ENCODE peak calls at places on chromosomes 5 and 9, in four cellular contexts. One of them, this sample, is unnamed.
A peak's percentile ranks its signal among the peaks of the same experiment; 100 is the strongest.

GRCh38 chr5:17132444-17133083 is 84.9 kb upstream of the BASP1 start:
- DNase-seq in neural crest cell: no peak
- DNase-seq in PC-3: peak; percentile 88
- DNase-seq in hepatocyte: peak; percentile 41
- DNase-seq in this sample: no peak

GRCh38 chr9:95552814-95553546 is 36.2 kb upstream of the PTCH1 start:
- DNase-seq in neural crest cell: no peak
- DNase-seq in PC-3: no peak
- DNase-seq in hepatocyte: peak; percentile 68
- DNase-seq in this sample: no peak

GRCh38 chr5:157336423-157336744 is 70.5 kb downstream of the CYFIP2 start:
- DNase-seq in PC-3: no peak
- DNase-seq in neural crest cell: peak; percentile 34
- DNase-seq in hepatocyte: no peak
- DNase-seq in this sample: no peak

GRCh38 chr5:14869286-14870164 is 2.1 kb downstream of the ANKH start:
- DNase-seq in hepatocyte: no peak
- DNase-seq in neural crest cell: no peak
- DNase-seq in PC-3: peak; percentile 40
- DNase-seq in this sample: no peak

GRCh38 chr9:34318163-34318790 is 10.8 kb downstream of the KIF24 start:
- DNase-seq in PC-3: no peak
- DNase-seq in hepatocyte: no peak
- DNase-seq in neural crest cell: no peak
- DNase-seq in this sample: no peak

GRCh38 chr5:71873202-71873601 is 154.1 kb downstream of the CARTPT start:
- DNase-seq in PC-3: no peak
- DNase-seq in hepatocyte: no peak
- DNase-seq in neural crest cell: no peak
- DNase-seq in this sample: no peak

GRCh38 chr9:5582835-5583195 is 46.1 kb upstream of the RIC1 start:
- DNase-seq in hepatocyte: no peak
- DNase-seq in PC-3: no peak
- DNase-seq in neural crest cell: no peak
- DNase-seq in this sample: no peak

GRCh38 chr5:173329370-173330150 is 1.3 kb upstream of the STC2 start:
- DNase-seq in hepatocyte: peak; percentile 81
- DNase-seq in neural crest cell: peak; percentile 23
- DNase-seq in PC-3: peak; percentile 82
- DNase-seq in this sample: no peak

GRCh38 chr9:130461218-130461630 is 16.5 kb downstream of the ASS1 start:
- DNase-seq in neural crest cell: peak; percentile 90
- DNase-seq in hepatocyte: peak; percentile 79
- DNase-seq in PC-3: peak; percentile 60
- DNase-seq in this sample: no peak

GRCh38 chr9:108186996-108187395 is 668.8 kb downstream of the ACTL7B start:
- DNase-seq in neural crest cell: no peak
- DNase-seq in hepatocyte: no peak
- DNase-seq in PC-3: no peak
- DNase-seq in this sample: no peak

GRCh38 chr9:22117511-22118388 is 108.6 kb upstream of the CDKN2B start:
- DNase-seq in hepatocyte: peak; percentile 40
- DNase-seq in PC-3: peak; percentile 74
- DNase-seq in neural crest cell: no peak
- DNase-seq in this sample: no peak

GRCh38 chr5:136058031-136058971 is 29.5 kb downstream of the TGFBI start:
- DNase-seq in hepatocyte: peak; percentile 93
- DNase-seq in neural crest cell: no peak
- DNase-seq in PC-3: peak; percentile 83
- DNase-seq in this sample: no peak

GRCh38 chr5:108278285-108279240 is 103.3 kb downstream of the FBXL17 start:
- DNase-seq in hepatocyte: no peak
- DNase-seq in neural crest cell: no peak
- DNase-seq in PC-3: no peak
- DNase-seq in this sample: no peak

GRCh38 chr5:93107828-93108520 is 473.0 kb downstream of the NR2F1-AS1 start:
- DNase-seq in hepatocyte: no peak
- DNase-seq in PC-3: no peak
- DNase-seq in neural crest cell: no peak
- DNase-seq in this sample: no peak

GRCh38 chr5:77087484-77088291 is 603 bp upstream of the ZBED3 start:
- DNase-seq in neural crest cell: no peak
- DNase-seq in hepatocyte: peak; percentile 32
- DNase-seq in PC-3: no peak
- DNase-seq in this sample: no peak

GRCh38 chr9:95750725-95751644 is 124.5 kb upstream of the ERCC6L2 start:
- DNase-seq in PC-3: no peak
- DNase-seq in neural crest cell: no peak
- DNase-seq in hepatocyte: no peak
- DNase-seq in this sample: no peak

GRCh38 chr5:35438786-35439185 is 178.9 kb upstream of the SPEF2 start:
- DNase-seq in hepatocyte: no peak
- DNase-seq in neural crest cell: no peak
- DNase-seq in PC-3: no peak
- DNase-seq in this sample: no peak

GRCh38 chr9:114745879-114746550 is 59.8 kb downstream of the TNFSF15 start:
- DNase-seq in neural crest cell: no peak
- DNase-seq in hepatocyte: no peak
- DNase-seq in PC-3: no peak
- DNase-seq in this sample: no peak